ENCODE peak calls at places on chromosomes 6 and 20, in five cellular contexts. One of them, this sample, is unnamed.

GRCh38 chr6:32176476-32177181 is 745 bp upstream of the AGPAT1 start:
- DNase-seq in adrenal gland: no peak
- DNase-seq in epithelial cell of esophagus: peak
- DNase-seq in HCT116: no peak
- DNase-seq in GM23338: no peak
- DNase-seq in this sample: no peak

GRCh38 chr20:17646901-17647301 is 35.1 kb downstream of the RRBP1 start:
- DNase-seq in adrenal gland: no peak
- DNase-seq in HCT116: no peak
- DNase-seq in epithelial cell of esophagus: no peak
- DNase-seq in GM23338: no peak
- DNase-seq in this sample: no peak

GRCh38 chr6:145738265-145738664 is 2.9 kb upstream of the EPM2A start:
- DNase-seq in epithelial cell of esophagus: no peak
- DNase-seq in adrenal gland: no peak
- DNase-seq in HCT116: no peak
- DNase-seq in GM23338: no peak
- DNase-seq in this sample: no peak

GRCh38 chr6:124622351-124622750 is 339.9 kb upstream of the RNF217 start:
- DNase-seq in epithelial cell of esophagus: no peak
- DNase-seq in GM23338: no peak
- DNase-seq in adrenal gland: no peak
- DNase-seq in HCT116: no peak
- DNase-seq in this sample: no peak

GRCh38 chr6:163630096-163630495 is 215.6 kb downstream of the QKI start:
- DNase-seq in epithelial cell of esophagus: no peak
- DNase-seq in HCT116: no peak
- DNase-seq in adrenal gland: no peak
- DNase-seq in GM23338: no peak
- DNase-seq in this sample: no peak

GRCh38 chr20:59320850-59321631 is 20.6 kb downstream of the EDN3 start:
- DNase-seq in HCT116: no peak
- DNase-seq in GM23338: no peak
- DNase-seq in epithelial cell of esophagus: no peak
- DNase-seq in adrenal gland: no peak
- DNase-seq in this sample: no peak

GRCh38 chr6:143843689-143844405 is 709 bp downstream of the LTV1 start:
- DNase-seq in HCT116: no peak
- DNase-seq in epithelial cell of esophagus: peak
- DNase-seq in adrenal gland: no peak
- DNase-seq in GM23338: no peak
- DNase-seq in this sample: peak

GRCh38 chr6:27518881-27519795 is 46.2 kb upstream of the ZNF184 start:
- DNase-seq in HCT116: peak
- DNase-seq in GM23338: peak
- DNase-seq in adrenal gland: peak
- DNase-seq in epithelial cell of esophagus: peak
- DNase-seq in this sample: peak

GRCh38 chr6:142341855-142342330 is 40.1 kb downstream of the ADGRG6 start:
- DNase-seq in adrenal gland: no peak
- DNase-seq in HCT116: no peak
- DNase-seq in epithelial cell of esophagus: no peak
- DNase-seq in GM23338: no peak
- DNase-seq in this sample: no peak

GRCh38 chr6:151847064-151847463 is 39.6 kb downstream of the ESR1 start:
- DNase-seq in HCT116: no peak
- DNase-seq in adrenal gland: no peak
- DNase-seq in epithelial cell of esophagus: peak
- DNase-seq in GM23338: peak
- DNase-seq in this sample: peak

GRCh38 chr6:3898270-3898994 is 49.3 kb downstream of the FAM50B start:
- DNase-seq in GM23338: no peak
- DNase-seq in HCT116: no peak
- DNase-seq in adrenal gland: no peak
- DNase-seq in epithelial cell of esophagus: no peak
- DNase-seq in this sample: no peak

GRCh38 chr6:154932562-154933027 is 62.5 kb upstream of the TIAM2 start:
- DNase-seq in epithelial cell of esophagus: peak
- DNase-seq in HCT116: peak
- DNase-seq in adrenal gland: no peak
- DNase-seq in GM23338: peak
- DNase-seq in this sample: peak

GRCh38 chr6:169646906-169647567 is 54.8 kb downstream of the WDR27 start:
- DNase-seq in GM23338: no peak
- DNase-seq in epithelial cell of esophagus: no peak
- DNase-seq in HCT116: no peak
- DNase-seq in adrenal gland: no peak
- DNase-seq in this sample: no peak

GRCh38 chr6:50699086-50699886 is 14.0 kb upstream of the TFAP2D start:
- DNase-seq in epithelial cell of esophagus: peak
- DNase-seq in adrenal gland: no peak
- DNase-seq in HCT116: no peak
- DNase-seq in GM23338: peak
- DNase-seq in this sample: no peak

GRCh38 chr6:16363749-16364148 is 125.4 kb downstream of the GMPR start:
- DNase-seq in HCT116: no peak
- DNase-seq in GM23338: no peak
- DNase-seq in adrenal gland: no peak
- DNase-seq in epithelial cell of esophagus: no peak
- DNase-seq in this sample: no peak

GRCh38 chr6:6546318-6547110 is 42.0 kb upstream of the LY86 start:
- DNase-seq in adrenal gland: peak
- DNase-seq in epithelial cell of esophagus: peak
- DNase-seq in GM23338: peak
- DNase-seq in HCT116: no peak
- DNase-seq in this sample: peak

GRCh38 chr20:46112430-46113020 is 5.6 kb upstream of the CD40 start:
- DNase-seq in HCT116: no peak
- DNase-seq in adrenal gland: no peak
- DNase-seq in GM23338: no peak
- DNase-seq in epithelial cell of esophagus: no peak
- DNase-seq in this sample: no peak

GRCh38 chr20:25683050-25683449 is 13.6 kb downstream of the ZNF337 start:
- DNase-seq in HCT116: no peak
- DNase-seq in GM23338: no peak
- DNase-seq in epithelial cell of esophagus: no peak
- DNase-seq in adrenal gland: no peak
- DNase-seq in this sample: no peak

GRCh38 chr20:25685276-25686080 is 11.2 kb downstream of the ZNF337 start:
- DNase-seq in HCT116: no peak
- DNase-seq in GM23338: peak
- DNase-seq in adrenal gland: no peak
- DNase-seq in epithelial cell of esophagus: no peak
- DNase-seq in this sample: no peak

GRCh38 chr20:25686081-25687077 is 10.3 kb downstream of the ZNF337 start:
- DNase-seq in adrenal gland: no peak
- DNase-seq in epithelial cell of esophagus: no peak
- DNase-seq in GM23338: no peak
- DNase-seq in HCT116: no peak
- DNase-seq in this sample: no peak
- H3K4me3 ChIP-seq in adrenal gland: no peak
- H3K4me3 ChIP-seq in epithelial cell of esophagus: no peak
- H3K4me3 ChIP-seq in GM23338: no peak
- H3K4me3 ChIP-seq in HCT116: no peak
- H3K4me3 ChIP-seq in this sample: no peak

GRCh38 chr20:4956200-4956810 is 45.0 kb downstream of the SLC23A2 start:
- DNase-seq in HCT116: peak
- DNase-seq in epithelial cell of esophagus: peak
- DNase-seq in adrenal gland: no peak
- DNase-seq in GM23338: peak
- DNase-seq in this sample: peak
- TF ChIP-seq CTCF in HCT116: peak
- TF ChIP-seq CTCF in epithelial cell of esophagus: peak
- TF ChIP-seq CTCF in adrenal gland: peak
- TF ChIP-seq CTCF in GM23338: peak
- TF ChIP-seq CTCF in this sample: peak

GRCh38 chr6:2855061-2855519 is 13.4 kb upstream of the SERPINB1 start:
- DNase-seq in adrenal gland: no peak
- DNase-seq in GM23338: no peak
- DNase-seq in HCT116: no peak
- DNase-seq in epithelial cell of esophagus: no peak
- DNase-seq in this sample: peak
- H3K4me3 ChIP-seq in adrenal gland: no peak
- H3K4me3 ChIP-seq in GM23338: no peak
- H3K4me3 ChIP-seq in HCT116: no peak
- H3K4me3 ChIP-seq in epithelial cell of esophagus: no peak
- H3K4me3 ChIP-seq in this sample: no peak

GRCh38 chr6:36980129-36980528 is 5.9 kb downstream of the MTCH1 start:
- DNase-seq in epithelial cell of esophagus: no peak
- DNase-seq in HCT116: no peak
- DNase-seq in adrenal gland: no peak
- DNase-seq in GM23338: no peak
- DNase-seq in this sample: no peak

GRCh38 chr6:36980876-36981619 is 4.9 kb downstream of the MTCH1 start:
- DNase-seq in epithelial cell of esophagus: no peak
- DNase-seq in GM23338: peak
- DNase-seq in HCT116: no peak
- DNase-seq in adrenal gland: no peak
- DNase-seq in this sample: no peak

GRCh38 chr6:36978687-36979086 is 7.3 kb downstream of the MTCH1 start:
- DNase-seq in HCT116: no peak
- DNase-seq in adrenal gland: no peak
- DNase-seq in epithelial cell of esophagus: no peak
- DNase-seq in GM23338: no peak
- DNase-seq in this sample: no peak

GRCh38 chr6:36977470-36977941 is 8.5 kb downstream of the MTCH1 start:
- DNase-seq in adrenal gland: no peak
- DNase-seq in GM23338: peak
- DNase-seq in HCT116: no peak
- DNase-seq in epithelial cell of esophagus: no peak
- DNase-seq in this sample: no peak

GRCh38 chr6:36979343-36979742 is 6.7 kb downstream of the MTCH1 start:
- DNase-seq in HCT116: no peak
- DNase-seq in adrenal gland: peak
- DNase-seq in epithelial cell of esophagus: peak
- DNase-seq in GM23338: no peak
- DNase-seq in this sample: peak
- TF ChIP-seq CTCF in HCT116: no peak
- TF ChIP-seq CTCF in adrenal gland: peak
- TF ChIP-seq CTCF in epithelial cell of esophagus: peak
- TF ChIP-seq CTCF in GM23338: peak
- TF ChIP-seq CTCF in this sample: peak

GRCh38 chr6:167794386-167795157 is 32.1 kb upstream of the AFDN start:
- DNase-seq in HCT116: no peak
- DNase-seq in epithelial cell of esophagus: no peak
- DNase-seq in GM23338: no peak
- DNase-seq in adrenal gland: no peak
- DNase-seq in this sample: no peak

GRCh38 chr6:167797079-167797870 is 29.4 kb upstream of the AFDN start:
- DNase-seq in HCT116: no peak
- DNase-seq in GM23338: peak
- DNase-seq in epithelial cell of esophagus: no peak
- DNase-seq in adrenal gland: no peak
- DNase-seq in this sample: no peak

GRCh38 chr6:167795874-167796667 is 30.6 kb upstream of the AFDN start:
- DNase-seq in adrenal gland: peak
- DNase-seq in epithelial cell of esophagus: no peak
- DNase-seq in GM23338: peak
- DNase-seq in HCT116: no peak
- DNase-seq in this sample: no peak

GRCh38 chr6:167796668-167797031 is 30.1 kb upstream of the AFDN start:
- DNase-seq in GM23338: no peak
- DNase-seq in HCT116: no peak
- DNase-seq in adrenal gland: no peak
- DNase-seq in epithelial cell of esophagus: no peak
- DNase-seq in this sample: no peak

GRCh38 chr6:167795321-167795811 is 31.3 kb upstream of the AFDN start:
- DNase-seq in adrenal gland: no peak
- DNase-seq in HCT116: no peak
- DNase-seq in epithelial cell of esophagus: no peak
- DNase-seq in GM23338: no peak
- DNase-seq in this sample: no peak
- H3K4me3 ChIP-seq in adrenal gland: no peak
- H3K4me3 ChIP-seq in HCT116: no peak
- H3K4me3 ChIP-seq in epithelial cell of esophagus: no peak
- H3K4me3 ChIP-seq in GM23338: no peak
- H3K4me3 ChIP-seq in this sample: no peak

GRCh38 chr6:35624341-35625070 is 64.2 kb downstream of the FKBP5 start:
- DNase-seq in epithelial cell of esophagus: no peak
- DNase-seq in HCT116: no peak
- DNase-seq in adrenal gland: no peak
- DNase-seq in GM23338: peak
- DNase-seq in this sample: no peak
- TF ChIP-seq CTCF in epithelial cell of esophagus: peak
- TF ChIP-seq CTCF in HCT116: peak
- TF ChIP-seq CTCF in adrenal gland: peak
- TF ChIP-seq CTCF in GM23338: peak
- TF ChIP-seq CTCF in this sample: peak

GRCh38 chr20:62146019-62146755 is 2.6 kb downstream of the SS18L1 start:
- DNase-seq in epithelial cell of esophagus: no peak
- DNase-seq in HCT116: no peak
- DNase-seq in GM23338: no peak
- DNase-seq in adrenal gland: no peak
- DNase-seq in this sample: no peak

GRCh38 chr20:62147125-62147524 is 3.6 kb downstream of the SS18L1 start:
- DNase-seq in HCT116: no peak
- DNase-seq in adrenal gland: no peak
- DNase-seq in GM23338: no peak
- DNase-seq in epithelial cell of esophagus: no peak
- DNase-seq in this sample: no peak

GRCh38 chr20:62147528-62147927 is 4.0 kb downstream of the SS18L1 start:
- DNase-seq in HCT116: no peak
- DNase-seq in epithelial cell of esophagus: no peak
- DNase-seq in GM23338: no peak
- DNase-seq in adrenal gland: no peak
- DNase-seq in this sample: no peak

GRCh38 chr20:62143976-62144825 is 632 bp downstream of the SS18L1 start:
- DNase-seq in HCT116: no peak
- DNase-seq in adrenal gland: peak
- DNase-seq in epithelial cell of esophagus: peak
- DNase-seq in GM23338: peak
- DNase-seq in this sample: peak

GRCh38 chr20:62145688-62146018 is 2.1 kb downstream of the SS18L1 start:
- DNase-seq in adrenal gland: no peak
- DNase-seq in HCT116: no peak
- DNase-seq in epithelial cell of esophagus: no peak
- DNase-seq in GM23338: no peak
- DNase-seq in this sample: no peak
- H3K4me3 ChIP-seq in adrenal gland: no peak
- H3K4me3 ChIP-seq in HCT116: no peak
- H3K4me3 ChIP-seq in epithelial cell of esophagus: no peak
- H3K4me3 ChIP-seq in GM23338: peak
- H3K4me3 ChIP-seq in this sample: no peak

DNA sequence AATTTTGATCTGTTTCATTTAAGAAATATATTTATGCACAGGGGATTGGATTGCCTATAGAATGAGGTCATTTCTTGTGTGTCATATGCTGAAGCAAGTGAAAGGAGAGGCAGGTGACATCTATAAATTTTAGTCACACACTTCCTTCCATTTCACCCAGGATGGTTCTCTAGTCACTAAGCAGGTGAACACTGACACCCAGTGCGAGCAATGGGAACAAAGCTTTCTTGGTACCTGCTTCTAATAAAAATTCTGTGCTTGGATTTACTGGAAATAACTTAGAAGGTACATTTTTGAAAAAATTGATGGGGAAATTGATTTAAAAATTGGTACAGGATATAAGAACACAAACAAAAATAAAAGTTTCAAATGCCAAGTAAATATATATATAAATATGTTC is 66.9 kb upstream of the MC3R start:
- DNase-seq in adrenal gland: no peak
- DNase-seq in epithelial cell of esophagus: no peak
- DNase-seq in HCT116: no peak
- DNase-seq in GM23338: no peak
- DNase-seq in this sample: no peak
- TF ChIP-seq CTCF in adrenal gland: peak
- TF ChIP-seq CTCF in epithelial cell of esophagus: peak
- TF ChIP-seq CTCF in HCT116: no peak
- TF ChIP-seq CTCF in GM23338: no peak
- TF ChIP-seq CTCF in this sample: no peak